ENCODE peak calls at places on chromosomes 5 and 9, in six cellular contexts. One of them, this sample, is unnamed.

GRCh38 chr9:78371981-78372380 is 75.1 kb downstream of the PSAT1 start:
- DNase-seq in WERI-Rb-1: no peak
- DNase-seq in Ammon's horn: no peak
- DNase-seq in amygdala: no peak
- DNase-seq in stimulated activated CD8-positive, alpha-beta memory T cell treated with anti-CD3 and anti-CD28 coated beads, Interleukin-4, amount 100 ng/mL, for 1 hour: no peak
- DNase-seq in NCI-H1092 treated with DMSO at 0.1 percent for 48 hours: no peak
- DNase-seq in this sample: no peak

GRCh38 chr5:157648275-157648990 is 3.8 kb downstream of the SOX30 start:
- DNase-seq in WERI-Rb-1: no peak
- DNase-seq in Ammon's horn: no peak
- DNase-seq in amygdala: no peak
- DNase-seq in stimulated activated CD8-positive, alpha-beta memory T cell treated with anti-CD3 and anti-CD28 coated beads, Interleukin-4, amount 100 ng/mL, for 1 hour: no peak
- DNase-seq in NCI-H1092 treated with DMSO at 0.1 percent for 48 hours: no peak
- DNase-seq in this sample: no peak

GRCh38 chr5:64003966-64004365 is 41.7 kb upstream of the HTR1A start:
- DNase-seq in WERI-Rb-1: peak
- DNase-seq in Ammon's horn: no peak
- DNase-seq in amygdala: no peak
- DNase-seq in stimulated activated CD8-positive, alpha-beta memory T cell treated with anti-CD3 and anti-CD28 coated beads, Interleukin-4, amount 100 ng/mL, for 1 hour: no peak
- DNase-seq in NCI-H1092 treated with DMSO at 0.1 percent for 48 hours: no peak
- DNase-seq in this sample: no peak

GRCh38 chr5:161602739-161603138 is 56.2 kb upstream of the GABRB2 start:
- DNase-seq in WERI-Rb-1: no peak
- DNase-seq in Ammon's horn: no peak
- DNase-seq in amygdala: no peak
- DNase-seq in stimulated activated CD8-positive, alpha-beta memory T cell treated with anti-CD3 and anti-CD28 coated beads, Interleukin-4, amount 100 ng/mL, for 1 hour: no peak
- DNase-seq in NCI-H1092 treated with DMSO at 0.1 percent for 48 hours: no peak
- DNase-seq in this sample: no peak

GRCh38 chr9:86434039-86434726 is 80.0 kb upstream of the TUT7 start:
- DNase-seq in WERI-Rb-1: no peak
- DNase-seq in Ammon's horn: peak
- DNase-seq in amygdala: no peak
- DNase-seq in stimulated activated CD8-positive, alpha-beta memory T cell treated with anti-CD3 and anti-CD28 coated beads, Interleukin-4, amount 100 ng/mL, for 1 hour: no peak
- DNase-seq in NCI-H1092 treated with DMSO at 0.1 percent for 48 hours: peak
- DNase-seq in this sample: no peak

GRCh38 chr5:135242496-135243193 is 156.4 kb downstream of the MACROH2A1 start:
- DNase-seq in WERI-Rb-1: peak
- DNase-seq in Ammon's horn: peak
- DNase-seq in amygdala: peak
- DNase-seq in stimulated activated CD8-positive, alpha-beta memory T cell treated with anti-CD3 and anti-CD28 coated beads, Interleukin-4, amount 100 ng/mL, for 1 hour: no peak
- DNase-seq in NCI-H1092 treated with DMSO at 0.1 percent for 48 hours: no peak
- DNase-seq in this sample: no peak

GRCh38 chr9:89422151-89422918 is 75.6 kb downstream of the SEMA4D start:
- DNase-seq in WERI-Rb-1: no peak
- DNase-seq in Ammon's horn: no peak
- DNase-seq in amygdala: no peak
- DNase-seq in stimulated activated CD8-positive, alpha-beta memory T cell treated with anti-CD3 and anti-CD28 coated beads, Interleukin-4, amount 100 ng/mL, for 1 hour: peak
- DNase-seq in NCI-H1092 treated with DMSO at 0.1 percent for 48 hours: no peak
- DNase-seq in this sample: peak

GRCh38 chr9:98031935-98032334 is 24.6 kb upstream of the NANS start:
- DNase-seq in WERI-Rb-1: no peak
- DNase-seq in Ammon's horn: no peak
- DNase-seq in amygdala: no peak
- DNase-seq in stimulated activated CD8-positive, alpha-beta memory T cell treated with anti-CD3 and anti-CD28 coated beads, Interleukin-4, amount 100 ng/mL, for 1 hour: no peak
- DNase-seq in NCI-H1092 treated with DMSO at 0.1 percent for 48 hours: no peak
- DNase-seq in this sample: no peak

GRCh38 chr5:133838286-133838685 is 130.1 kb downstream of the C5orf15 start:
- DNase-seq in WERI-Rb-1: no peak
- DNase-seq in Ammon's horn: no peak
- DNase-seq in amygdala: no peak
- DNase-seq in stimulated activated CD8-positive, alpha-beta memory T cell treated with anti-CD3 and anti-CD28 coated beads, Interleukin-4, amount 100 ng/mL, for 1 hour: no peak
- DNase-seq in NCI-H1092 treated with DMSO at 0.1 percent for 48 hours: no peak
- DNase-seq in this sample: no peak

GRCh38 chr9:94018628-94019027 is 63.5 kb upstream of the BARX1 start:
- DNase-seq in WERI-Rb-1: peak
- DNase-seq in Ammon's horn: no peak
- DNase-seq in amygdala: no peak
- DNase-seq in stimulated activated CD8-positive, alpha-beta memory T cell treated with anti-CD3 and anti-CD28 coated beads, Interleukin-4, amount 100 ng/mL, for 1 hour: no peak
- DNase-seq in NCI-H1092 treated with DMSO at 0.1 percent for 48 hours: no peak
- DNase-seq in this sample: peak

GRCh38 chr5:170216262-170216864 is 16.4 kb upstream of the C5orf58 start:
- DNase-seq in WERI-Rb-1: no peak
- DNase-seq in Ammon's horn: peak
- DNase-seq in amygdala: peak
- DNase-seq in stimulated activated CD8-positive, alpha-beta memory T cell treated with anti-CD3 and anti-CD28 coated beads, Interleukin-4, amount 100 ng/mL, for 1 hour: no peak
- DNase-seq in NCI-H1092 treated with DMSO at 0.1 percent for 48 hours: peak
- DNase-seq in this sample: no peak

GRCh38 chr5:176870110-176870591 is 29.0 kb downstream of the HK3 start:
- DNase-seq in WERI-Rb-1: peak
- DNase-seq in Ammon's horn: peak
- DNase-seq in amygdala: no peak
- DNase-seq in stimulated activated CD8-positive, alpha-beta memory T cell treated with anti-CD3 and anti-CD28 coated beads, Interleukin-4, amount 100 ng/mL, for 1 hour: no peak
- DNase-seq in NCI-H1092 treated with DMSO at 0.1 percent for 48 hours: no peak
- DNase-seq in this sample: peak

GRCh38 chr9:36780186-36780585 is 207.5 kb downstream of the MELK start:
- DNase-seq in WERI-Rb-1: no peak
- DNase-seq in Ammon's horn: no peak
- DNase-seq in amygdala: no peak
- DNase-seq in stimulated activated CD8-positive, alpha-beta memory T cell treated with anti-CD3 and anti-CD28 coated beads, Interleukin-4, amount 100 ng/mL, for 1 hour: no peak
- DNase-seq in NCI-H1092 treated with DMSO at 0.1 percent for 48 hours: no peak
- DNase-seq in this sample: no peak

GRCh38 chr5:144167998-144168397 is 2.5 kb downstream of the YIPF5 start:
- DNase-seq in WERI-Rb-1: no peak
- DNase-seq in Ammon's horn: no peak
- DNase-seq in amygdala: no peak
- DNase-seq in stimulated activated CD8-positive, alpha-beta memory T cell treated with anti-CD3 and anti-CD28 coated beads, Interleukin-4, amount 100 ng/mL, for 1 hour: no peak
- DNase-seq in NCI-H1092 treated with DMSO at 0.1 percent for 48 hours: no peak
- DNase-seq in this sample: no peak

GRCh38 chr5:62886603-62887315 is 308.1 kb downstream of the LRRC70 start:
- DNase-seq in WERI-Rb-1: no peak
- DNase-seq in Ammon's horn: peak
- DNase-seq in amygdala: no peak
- DNase-seq in stimulated activated CD8-positive, alpha-beta memory T cell treated with anti-CD3 and anti-CD28 coated beads, Interleukin-4, amount 100 ng/mL, for 1 hour: no peak
- DNase-seq in NCI-H1092 treated with DMSO at 0.1 percent for 48 hours: no peak
- DNase-seq in this sample: no peak

GRCh38 chr5:16628376-16628775 is 11.6 kb upstream of the RETREG1 start:
- DNase-seq in WERI-Rb-1: peak
- DNase-seq in Ammon's horn: no peak
- DNase-seq in amygdala: no peak
- DNase-seq in stimulated activated CD8-positive, alpha-beta memory T cell treated with anti-CD3 and anti-CD28 coated beads, Interleukin-4, amount 100 ng/mL, for 1 hour: no peak
- DNase-seq in NCI-H1092 treated with DMSO at 0.1 percent for 48 hours: no peak
- DNase-seq in this sample: no peak

GRCh38 chr5:61334224-61335196 is 2.5 kb downstream of the ZSWIM6 start:
- DNase-seq in WERI-Rb-1: no peak
- DNase-seq in Ammon's horn: peak
- DNase-seq in amygdala: no peak
- DNase-seq in stimulated activated CD8-positive, alpha-beta memory T cell treated with anti-CD3 and anti-CD28 coated beads, Interleukin-4, amount 100 ng/mL, for 1 hour: no peak
- DNase-seq in NCI-H1092 treated with DMSO at 0.1 percent for 48 hours: no peak
- DNase-seq in this sample: no peak

GRCh38 chr5:94618029-94618492 is 343 bp downstream of the KIAA0825 start:
- DNase-seq in WERI-Rb-1: peak
- DNase-seq in Ammon's horn: peak
- DNase-seq in amygdala: peak
- DNase-seq in stimulated activated CD8-positive, alpha-beta memory T cell treated with anti-CD3 and anti-CD28 coated beads, Interleukin-4, amount 100 ng/mL, for 1 hour: peak
- DNase-seq in NCI-H1092 treated with DMSO at 0.1 percent for 48 hours: peak
- DNase-seq in this sample: peak

GRCh38 chr5:108560581-108560980 is 178.7 kb upstream of the FBXL17 start:
- DNase-seq in WERI-Rb-1: no peak
- DNase-seq in Ammon's horn: no peak
- DNase-seq in amygdala: no peak
- DNase-seq in stimulated activated CD8-positive, alpha-beta memory T cell treated with anti-CD3 and anti-CD28 coated beads, Interleukin-4, amount 100 ng/mL, for 1 hour: no peak
- DNase-seq in NCI-H1092 treated with DMSO at 0.1 percent for 48 hours: no peak
- DNase-seq in this sample: no peak

GRCh38 chr9:129058965-129059795 is 21.7 kb upstream of the DOLPP1 start:
- DNase-seq in WERI-Rb-1: no peak
- DNase-seq in Ammon's horn: no peak
- DNase-seq in amygdala: no peak
- DNase-seq in stimulated activated CD8-positive, alpha-beta memory T cell treated with anti-CD3 and anti-CD28 coated beads, Interleukin-4, amount 100 ng/mL, for 1 hour: no peak
- DNase-seq in NCI-H1092 treated with DMSO at 0.1 percent for 48 hours: no peak
- DNase-seq in this sample: no peak

GRCh38 chr5:174294891-174295620 is 249.6 kb downstream of the NSG2 start:
- DNase-seq in WERI-Rb-1: no peak
- DNase-seq in Ammon's horn: no peak
- DNase-seq in amygdala: no peak
- DNase-seq in stimulated activated CD8-positive, alpha-beta memory T cell treated with anti-CD3 and anti-CD28 coated beads, Interleukin-4, amount 100 ng/mL, for 1 hour: no peak
- DNase-seq in NCI-H1092 treated with DMSO at 0.1 percent for 48 hours: no peak
- DNase-seq in this sample: no peak

GRCh38 chr5:73418244-73418691 is 30.3 kb downstream of the FOXD1 start:
- DNase-seq in WERI-Rb-1: no peak
- DNase-seq in Ammon's horn: no peak
- DNase-seq in amygdala: no peak
- DNase-seq in stimulated activated CD8-positive, alpha-beta memory T cell treated with anti-CD3 and anti-CD28 coated beads, Interleukin-4, amount 100 ng/mL, for 1 hour: no peak
- DNase-seq in NCI-H1092 treated with DMSO at 0.1 percent for 48 hours: peak
- DNase-seq in this sample: no peak

GRCh38 chr5:13403351-13403750 is 541.1 kb downstream of the DNAH5 start:
- DNase-seq in WERI-Rb-1: no peak
- DNase-seq in Ammon's horn: no peak
- DNase-seq in amygdala: no peak
- DNase-seq in stimulated activated CD8-positive, alpha-beta memory T cell treated with anti-CD3 and anti-CD28 coated beads, Interleukin-4, amount 100 ng/mL, for 1 hour: no peak
- DNase-seq in NCI-H1092 treated with DMSO at 0.1 percent for 48 hours: no peak
- DNase-seq in this sample: no peak

GRCh38 chr9:118938581-118938980 is 430.7 kb downstream of the BRINP1 start:
- DNase-seq in WERI-Rb-1: no peak
- DNase-seq in Ammon's horn: no peak
- DNase-seq in amygdala: no peak
- DNase-seq in stimulated activated CD8-positive, alpha-beta memory T cell treated with anti-CD3 and anti-CD28 coated beads, Interleukin-4, amount 100 ng/mL, for 1 hour: no peak
- DNase-seq in NCI-H1092 treated with DMSO at 0.1 percent for 48 hours: no peak
- DNase-seq in this sample: no peak

GRCh38 chr5:131328536-131329186 is 64.8 kb downstream of the CDC42SE2 start:
- DNase-seq in WERI-Rb-1: no peak
- DNase-seq in Ammon's horn: no peak
- DNase-seq in amygdala: no peak
- DNase-seq in stimulated activated CD8-positive, alpha-beta memory T cell treated with anti-CD3 and anti-CD28 coated beads, Interleukin-4, amount 100 ng/mL, for 1 hour: no peak
- DNase-seq in NCI-H1092 treated with DMSO at 0.1 percent for 48 hours: no peak
- DNase-seq in this sample: no peak

GRCh38 chr5:133559960-133560359 is 52.4 kb downstream of the FSTL4 start:
- DNase-seq in WERI-Rb-1: no peak
- DNase-seq in Ammon's horn: no peak
- DNase-seq in amygdala: no peak
- DNase-seq in stimulated activated CD8-positive, alpha-beta memory T cell treated with anti-CD3 and anti-CD28 coated beads, Interleukin-4, amount 100 ng/mL, for 1 hour: no peak
- DNase-seq in NCI-H1092 treated with DMSO at 0.1 percent for 48 hours: no peak
- DNase-seq in this sample: no peak

GRCh38 chr9:123974471-123974870 is 37.1 kb upstream of the LHX2 start:
- DNase-seq in WERI-Rb-1: no peak
- DNase-seq in Ammon's horn: no peak
- DNase-seq in amygdala: no peak
- DNase-seq in stimulated activated CD8-positive, alpha-beta memory T cell treated with anti-CD3 and anti-CD28 coated beads, Interleukin-4, amount 100 ng/mL, for 1 hour: no peak
- DNase-seq in NCI-H1092 treated with DMSO at 0.1 percent for 48 hours: no peak
- DNase-seq in this sample: no peak

GRCh38 chr5:74367241-74367733 is 273.2 kb downstream of the ENC1 start:
- DNase-seq in WERI-Rb-1: no peak
- DNase-seq in Ammon's horn: no peak
- DNase-seq in amygdala: no peak
- DNase-seq in stimulated activated CD8-positive, alpha-beta memory T cell treated with anti-CD3 and anti-CD28 coated beads, Interleukin-4, amount 100 ng/mL, for 1 hour: no peak
- DNase-seq in NCI-H1092 treated with DMSO at 0.1 percent for 48 hours: no peak
- DNase-seq in this sample: no peak

GRCh38 chr9:127154390-127155191 is 32.2 kb upstream of the ANGPTL2 start:
- DNase-seq in WERI-Rb-1: no peak
- DNase-seq in Ammon's horn: peak
- DNase-seq in amygdala: peak
- DNase-seq in stimulated activated CD8-positive, alpha-beta memory T cell treated with anti-CD3 and anti-CD28 coated beads, Interleukin-4, amount 100 ng/mL, for 1 hour: no peak
- DNase-seq in NCI-H1092 treated with DMSO at 0.1 percent for 48 hours: no peak
- DNase-seq in this sample: peak

GRCh38 chr9:135711881-135712280 is 9.9 kb downstream of the KCNT1 start:
- DNase-seq in WERI-Rb-1: no peak
- DNase-seq in Ammon's horn: no peak
- DNase-seq in amygdala: no peak
- DNase-seq in stimulated activated CD8-positive, alpha-beta memory T cell treated with anti-CD3 and anti-CD28 coated beads, Interleukin-4, amount 100 ng/mL, for 1 hour: no peak
- DNase-seq in NCI-H1092 treated with DMSO at 0.1 percent for 48 hours: no peak
- DNase-seq in this sample: no peak

GRCh38 chr5:152505442-152506042 is 100.5 kb upstream of the NMUR2 start:
- DNase-seq in WERI-Rb-1: peak
- DNase-seq in Ammon's horn: peak
- DNase-seq in amygdala: peak
- DNase-seq in stimulated activated CD8-positive, alpha-beta memory T cell treated with anti-CD3 and anti-CD28 coated beads, Interleukin-4, amount 100 ng/mL, for 1 hour: no peak
- DNase-seq in NCI-H1092 treated with DMSO at 0.1 percent for 48 hours: peak
- DNase-seq in this sample: peak

GRCh38 chr9:89661391-89661949 is 56.7 kb downstream of the GADD45G start:
- DNase-seq in WERI-Rb-1: peak
- DNase-seq in Ammon's horn: peak
- DNase-seq in amygdala: peak
- DNase-seq in stimulated activated CD8-positive, alpha-beta memory T cell treated with anti-CD3 and anti-CD28 coated beads, Interleukin-4, amount 100 ng/mL, for 1 hour: no peak
- DNase-seq in NCI-H1092 treated with DMSO at 0.1 percent for 48 hours: no peak
- DNase-seq in this sample: peak

GRCh38 chr9:131273791-131274673 is 2.3 kb downstream of the FAM78A start:
- DNase-seq in WERI-Rb-1: no peak
- DNase-seq in Ammon's horn: no peak
- DNase-seq in amygdala: no peak
- DNase-seq in stimulated activated CD8-positive, alpha-beta memory T cell treated with anti-CD3 and anti-CD28 coated beads, Interleukin-4, amount 100 ng/mL, for 1 hour: no peak
- DNase-seq in NCI-H1092 treated with DMSO at 0.1 percent for 48 hours: no peak
- DNase-seq in this sample: peak

GRCh38 chr5:78577992-78578391 is 70.6 kb downstream of the LHFPL2 start:
- DNase-seq in WERI-Rb-1: no peak
- DNase-seq in Ammon's horn: no peak
- DNase-seq in amygdala: no peak
- DNase-seq in stimulated activated CD8-positive, alpha-beta memory T cell treated with anti-CD3 and anti-CD28 coated beads, Interleukin-4, amount 100 ng/mL, for 1 hour: no peak
- DNase-seq in NCI-H1092 treated with DMSO at 0.1 percent for 48 hours: no peak
- DNase-seq in this sample: no peak

GRCh38 chr5:33890633-33891032 is 1.2 kb downstream of the ADAMTS12 start:
- DNase-seq in WERI-Rb-1: no peak
- DNase-seq in Ammon's horn: no peak
- DNase-seq in amygdala: no peak
- DNase-seq in stimulated activated CD8-positive, alpha-beta memory T cell treated with anti-CD3 and anti-CD28 coated beads, Interleukin-4, amount 100 ng/mL, for 1 hour: no peak
- DNase-seq in NCI-H1092 treated with DMSO at 0.1 percent for 48 hours: no peak
- DNase-seq in this sample: no peak

GRCh38 chr9:98887918-98888510 is 55.7 kb upstream of the COL15A1 start:
- DNase-seq in WERI-Rb-1: no peak
- DNase-seq in Ammon's horn: no peak
- DNase-seq in amygdala: no peak
- DNase-seq in stimulated activated CD8-positive, alpha-beta memory T cell treated with anti-CD3 and anti-CD28 coated beads, Interleukin-4, amount 100 ng/mL, for 1 hour: no peak
- DNase-seq in NCI-H1092 treated with DMSO at 0.1 percent for 48 hours: peak
- DNase-seq in this sample: no peak

GRCh38 chr9:76559283-76559682 is 100.3 kb downstream of the GCNT1 start:
- DNase-seq in WERI-Rb-1: no peak
- DNase-seq in Ammon's horn: peak
- DNase-seq in amygdala: no peak
- DNase-seq in stimulated activated CD8-positive, alpha-beta memory T cell treated with anti-CD3 and anti-CD28 coated beads, Interleukin-4, amount 100 ng/mL, for 1 hour: no peak
- DNase-seq in NCI-H1092 treated with DMSO at 0.1 percent for 48 hours: no peak
- DNase-seq in this sample: no peak

GRCh38 chr9:805151-805550 is 36.3 kb upstream of the DMRT1 start:
- DNase-seq in WERI-Rb-1: no peak
- DNase-seq in Ammon's horn: no peak
- DNase-seq in amygdala: no peak
- DNase-seq in stimulated activated CD8-positive, alpha-beta memory T cell treated with anti-CD3 and anti-CD28 coated beads, Interleukin-4, amount 100 ng/mL, for 1 hour: no peak
- DNase-seq in NCI-H1092 treated with DMSO at 0.1 percent for 48 hours: no peak
- DNase-seq in this sample: no peak

GRCh38 chr5:122498163-122498562 is 186.1 kb downstream of the SNCAIP start:
- DNase-seq in WERI-Rb-1: peak
- DNase-seq in Ammon's horn: peak
- DNase-seq in amygdala: peak
- DNase-seq in stimulated activated CD8-positive, alpha-beta memory T cell treated with anti-CD3 and anti-CD28 coated beads, Interleukin-4, amount 100 ng/mL, for 1 hour: no peak
- DNase-seq in NCI-H1092 treated with DMSO at 0.1 percent for 48 hours: no peak
- DNase-seq in this sample: no peak

This sample was measured in upper lobe of left lung.